ENCODE peak calls at places on chromosomes 4 and X, in nine cellular contexts. S is H9, P is body of pancreas, E is thoracic aorta, L is Peyer's patch, I is ovary, X is right atrium auricular region, O is stomach, B is fibroblast of lung. Z is an unnamed sample. For H3K4me1, the result is how much of the 10 kb centered on the place peaks cover.

GRCh38 chrX:46978341-46979291 is 66.4 kb downstream of the JADE3 start:
- DNase-seq in I (peak), B (peak), O (peak), P (peak), E (peak), L (peak), S (peak), X (peak), Z (peak)

GRCh38 chr4:2702361-2702760 is 53.8 kb downstream of the TNIP2 start:
- DNase-seq in L (no peak), O (no peak), X (no peak), P (no peak), S (no peak), E (no peak), I (no peak), B (no peak), Z (no peak)

GRCh38 chrX:44946771-44947170 is 73.8 kb downstream of the KDM6A start:
- DNase-seq in I (no peak), E (no peak), L (no peak), O (no peak), S (no peak), X (no peak), P (no peak), B (peak), Z (no peak)

GRCh38 chr4:95510145-95510544 is 38.6 kb downstream of the UNC5C start:
- DNase-seq in S (no peak), L (no peak), B (peak), X (no peak), E (no peak), P (peak), O (no peak), I (no peak), Z (no peak)

GRCh38 chr4:102430511-102430910 is 70.6 kb upstream of the NFKB1 start:
- DNase-seq in I (no peak), O (no peak), P (no peak), S (no peak), L (no peak), B (peak), E (no peak), X (no peak), Z (no peak)

GRCh38 chr4:89469930-89470375 is 162.4 kb upstream of the GPRIN3 start:
- DNase-seq in E (no peak), X (no peak), S (no peak), L (no peak), O (no peak), I (no peak), B (peak), P (peak), Z (no peak)

GRCh38 chr4:2934077-2934812 is 29.0 kb downstream of the NOP14 start:
- DNase-seq in X (peak), P (peak), E (peak), O (peak), I (peak), B (peak), L (peak), S (no peak), Z (no peak)

GRCh38 chr4:123672987-123673386 is 276.4 kb downstream of the SPRY1 start:
- DNase-seq in S (no peak), L (no peak), P (no peak), O (no peak), X (no peak), E (no peak), I (no peak), B (peak), Z (no peak)

GRCh38 chrX:43349363-43349762 is 306.7 kb upstream of the MAOA start:
- DNase-seq in X (no peak), B (no peak), I (no peak), O (peak), E (no peak), L (no peak), S (peak), P (peak), Z (peak)

GRCh38 chr4:83889802-83890201 is 353.9 kb downstream of the GPAT3 start:
- DNase-seq in L (no peak), P (no peak), O (no peak), E (no peak), S (no peak), B (peak), X (no peak), I (no peak), Z (no peak)

GRCh38 chr4:183563874-183564273 is 59.0 kb downstream of the ING2 start:
- DNase-seq in O (no peak), X (no peak), E (no peak), I (peak), B (peak), P (no peak), S (no peak), L (no peak), Z (no peak)

GRCh38 chrX:50067435-50068292 is 133.1 kb downstream of the AKAP4 start:
- DNase-seq in I (peak), L (no peak), O (no peak), B (peak), S (peak), X (no peak), P (peak), E (peak), Z (no peak)

DNA sequence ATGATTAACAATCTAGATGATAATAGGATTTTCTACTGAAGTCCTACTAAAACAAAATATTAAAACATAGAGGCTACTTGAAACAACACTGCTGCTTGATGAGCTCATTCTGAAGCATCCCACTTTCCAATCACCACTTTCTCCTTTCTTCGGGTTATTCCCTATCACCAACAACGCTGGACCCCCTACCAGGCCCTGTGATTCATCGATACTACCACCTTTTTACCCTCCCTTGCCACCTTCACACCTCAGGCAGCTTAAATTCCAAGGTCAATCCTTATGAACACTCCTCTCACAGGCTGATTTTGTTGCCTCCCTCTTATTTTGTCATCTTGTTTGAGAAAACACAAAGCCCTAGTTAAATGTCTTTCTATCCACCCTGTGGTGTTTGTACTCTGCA is 102.6 kb downstream of the IQCM start:
- DNase-seq in O (no peak), B (no peak), X (no peak), E (no peak), L (no peak), I (no peak), S (no peak), P (no peak), Z (no peak)
- TF ChIP-seq CTCF in O (no peak), B (no peak), X (no peak), E (no peak), L (no peak), I (no peak), S (no peak), P (no peak), Z (no peak)

GRCh38 chrX:74291964-74292891 is 11.8 kb upstream of the ZCCHC13 start:
- DNase-seq in E (peak), O (peak), X (peak), S (peak), I (peak), B (peak), L (peak), P (peak), Z (peak)
- H3K4me1 ChIP-seq in E (under half), O (under half), X (under half), S (under half), I (under half), B (under half), L (under half), P (under half), Z (under half)

GRCh38 chrX:41655101-41655500 is 33.7 kb upstream of the GPR34 start:
- DNase-seq in B (no peak), S (no peak), X (no peak), E (no peak), I (no peak), P (no peak), O (no peak), L (no peak), Z (no peak)

GRCh38 chrX:41655631-41656030 is 33.1 kb upstream of the GPR34 start:
- DNase-seq in L (no peak), O (no peak), I (no peak), E (no peak), S (no peak), B (peak), X (no peak), P (no peak), Z (no peak)

DNA sequence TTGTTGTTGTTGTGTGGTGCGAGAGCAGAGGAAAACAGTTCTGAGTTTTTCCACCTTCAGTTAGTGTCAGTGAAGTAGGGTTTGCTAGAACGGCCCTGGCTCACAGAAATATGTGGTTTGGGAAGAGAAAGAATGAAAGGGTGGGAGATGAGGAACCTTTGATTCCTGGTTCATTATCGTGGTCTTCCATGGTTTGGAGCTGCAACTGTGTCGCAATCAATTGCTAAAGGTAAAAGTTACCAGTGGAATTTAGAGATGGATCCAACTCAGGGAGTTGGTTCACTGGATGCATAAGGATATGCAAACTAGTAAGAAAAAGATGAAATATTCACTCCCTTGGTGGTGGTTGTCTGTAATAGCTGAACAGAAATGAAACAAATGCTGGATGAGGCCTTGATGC is 35.6 kb upstream of the GPR34 start:
- DNase-seq in O (no peak), E (no peak), S (no peak), X (no peak), P (no peak), B (no peak), I (no peak), L (no peak), Z (no peak)
- H3K27ac ChIP-seq in O (no peak), E (no peak), S (no peak), X (no peak), P (no peak), B (no peak), I (no peak), L (no peak), Z (no peak)

GRCh38 chrX:66028936-66029335 is 10.9 kb downstream of the VSIG4 start:
- DNase-seq in E (no peak), B (no peak), L (no peak), I (no peak), O (no peak), S (no peak), P (no peak), X (no peak), Z (no peak)

GRCh38 chrX:66035667-66036066 is 4.2 kb downstream of the VSIG4 start:
- DNase-seq in B (no peak), X (no peak), P (no peak), L (no peak), S (no peak), E (no peak), I (no peak), O (no peak), Z (no peak)

DNA sequence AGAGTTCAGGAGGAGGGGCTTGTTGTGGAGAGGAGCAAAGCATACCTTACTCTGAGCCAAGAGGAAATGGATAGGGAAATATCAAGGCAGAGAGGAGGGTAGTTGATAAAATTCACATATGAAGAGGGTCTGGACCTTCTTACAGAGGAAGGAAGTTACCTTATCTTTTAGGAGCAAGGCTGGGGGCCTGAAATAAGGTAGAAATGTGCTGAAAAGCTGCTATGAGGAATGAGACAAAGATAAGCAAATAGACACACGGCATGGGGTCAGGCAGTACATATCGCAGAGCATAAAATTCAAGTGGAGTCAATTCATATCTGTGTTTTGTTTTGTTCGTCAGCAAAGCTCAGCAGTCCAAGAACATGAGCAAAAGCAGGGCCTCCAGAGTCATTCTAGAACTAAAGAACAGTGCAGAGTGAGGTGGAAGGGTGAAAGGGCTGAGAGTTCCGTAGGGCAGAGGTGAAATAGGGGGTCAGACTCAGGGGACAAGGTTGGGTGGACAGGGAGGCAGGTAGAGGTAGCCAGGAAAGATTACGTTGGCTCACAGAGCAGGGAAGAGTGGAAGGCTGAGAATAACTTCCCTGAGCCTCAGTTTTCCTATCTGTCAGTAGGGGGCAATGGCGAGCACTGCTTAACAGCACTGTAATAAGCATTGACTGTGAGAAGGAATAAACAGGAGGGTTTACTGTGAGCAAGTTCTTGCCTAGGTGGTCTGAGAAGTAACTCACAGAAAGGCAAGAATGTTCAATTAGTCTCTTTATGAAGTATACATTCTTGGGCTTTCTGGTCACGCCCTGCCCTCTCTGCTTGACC is 9.2 kb downstream of the VSIG4 start:
- DNase-seq in I (no peak), P (no peak), L (no peak), X (no peak), E (no peak), O (no peak), B (no peak), S (peak), Z (no peak)
- TF ChIP-seq CTCF in I (no peak), P (peak), L (peak), X (peak), E (peak), O (no peak), B (peak), S (peak), Z (peak)

GRCh38 chrX:13932416-13932815 is 97.3 kb downstream of the GEMIN8 start:
- DNase-seq in O (no peak), E (no peak), I (no peak), B (no peak), P (no peak), L (no peak), X (no peak), S (no peak), Z (no peak)

GRCh38 chrX:13936804-13937203 is 92.9 kb downstream of the GEMIN8 start:
- DNase-seq in X (no peak), P (no peak), B (no peak), L (no peak), O (no peak), S (no peak), E (no peak), I (no peak), Z (no peak)

GRCh38 chrX:13934731-13935130 is 95.0 kb downstream of the GEMIN8 start:
- DNase-seq in O (no peak), S (no peak), B (no peak), L (no peak), I (no peak), X (no peak), P (no peak), E (no peak), Z (no peak)

GRCh38 chrX:13933352-13933751 is 96.3 kb downstream of the GEMIN8 start:
- DNase-seq in I (no peak), P (no peak), E (no peak), S (no peak), X (no peak), O (no peak), L (no peak), B (no peak), Z (no peak)

DNA sequence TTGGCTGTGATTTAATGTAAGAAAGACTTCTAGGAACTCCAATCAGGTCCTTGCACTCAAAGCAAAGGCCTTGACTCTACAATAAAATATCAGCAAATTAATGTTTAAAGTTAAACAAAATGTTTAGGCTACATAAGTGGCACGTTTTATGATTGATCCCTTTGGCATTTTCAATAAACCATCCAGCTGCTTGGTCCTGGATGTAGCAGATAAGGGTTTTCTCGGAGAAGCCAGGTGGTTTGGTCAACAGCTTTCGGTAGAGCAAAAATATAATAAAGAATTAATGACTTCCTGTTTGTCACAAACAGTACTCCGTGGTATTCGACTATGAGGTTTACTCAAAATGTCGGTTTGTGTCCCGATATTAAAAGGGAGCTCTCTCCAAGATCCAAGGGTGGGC is 95.8 kb downstream of the GEMIN8 start:
- DNase-seq in E (no peak), P (no peak), S (no peak), L (no peak), I (no peak), B (peak), O (no peak), X (no peak), Z (no peak)
- H3K4me1 ChIP-seq in E (under half), P (under half), S (under half), L (under half), I (under half), B (under half), O (under half), X (under half), Z (under half)

DNA sequence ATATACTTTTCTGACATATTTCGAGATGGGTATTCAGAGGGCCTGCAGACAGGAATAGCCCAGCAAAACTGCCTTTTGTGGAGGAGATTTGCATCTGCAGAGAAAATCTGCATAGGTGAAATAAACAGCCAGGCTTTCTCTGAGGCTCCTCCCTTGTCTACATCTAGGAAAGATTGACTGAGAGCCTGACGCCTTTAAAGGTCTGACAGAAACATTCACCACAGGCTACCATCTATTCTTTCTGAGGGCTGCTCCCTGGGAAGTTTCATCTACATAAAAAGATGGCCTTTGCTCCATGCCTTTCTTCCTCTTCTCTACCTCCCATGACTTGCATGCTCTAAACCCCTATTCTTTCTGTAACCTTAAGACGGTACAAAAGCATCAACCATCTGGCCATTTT is 55.0 kb upstream of the AP1S2 start:
- DNase-seq in L (no peak), B (no peak), O (no peak), E (no peak), X (no peak), P (no peak), S (peak), I (no peak), Z (no peak)
- H3K27ac ChIP-seq in L (no peak), B (no peak), O (no peak), E (no peak), X (no peak), P (no peak), S (peak), I (no peak), Z (no peak)

DNA sequence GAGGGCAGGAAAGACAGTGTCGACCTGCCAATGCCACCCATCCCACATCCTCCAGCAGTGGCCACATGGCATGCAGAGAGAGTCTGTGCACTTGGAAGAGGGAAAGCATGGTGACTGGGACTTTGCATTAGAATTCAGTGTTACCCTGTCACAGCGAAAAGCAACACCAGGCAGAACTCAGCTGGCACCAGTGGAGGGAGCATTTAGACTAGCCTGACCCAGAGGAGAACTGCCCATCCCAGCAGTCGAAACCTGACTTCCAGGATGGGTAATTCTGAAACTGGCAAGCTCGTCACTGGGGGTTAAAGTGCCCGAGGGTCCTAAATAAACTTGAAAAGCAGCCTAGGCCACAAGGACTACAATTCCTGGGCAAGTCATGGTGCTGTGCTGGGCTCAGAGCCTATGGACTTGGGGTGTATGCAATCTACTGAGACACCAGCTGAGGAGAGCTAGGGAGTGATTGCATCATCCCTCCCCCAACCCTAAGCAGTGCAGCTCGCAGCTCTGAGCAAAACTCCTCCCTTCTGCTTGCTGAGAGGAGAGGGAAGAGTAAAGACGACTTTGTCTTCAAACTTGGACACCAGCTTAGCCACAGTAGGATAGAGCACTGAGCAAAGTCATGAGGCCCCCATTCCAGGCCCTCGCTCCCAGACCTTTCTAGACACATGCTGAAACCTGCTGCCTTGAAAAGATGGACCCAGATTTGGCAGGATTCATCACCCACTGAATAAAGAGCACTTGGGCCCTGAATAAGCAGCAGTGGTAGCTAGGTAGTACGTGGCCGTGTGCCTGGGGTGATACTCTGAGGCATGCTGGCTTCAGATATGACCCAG is 68.8 kb downstream of the DDX60L start:
- DNase-seq in P (no peak), L (no peak), B (no peak), O (no peak), E (no peak), S (no peak), I (no peak), X (no peak), Z (no peak)
- TF ChIP-seq CTCF in P (no peak), L (no peak), B (no peak), O (no peak), E (no peak), S (no peak), I (no peak), X (no peak), Z (no peak)

GRCh38 chr4:156956359-156956758 is 15.2 kb downstream of the PDGFC start:
- DNase-seq in S (no peak), O (no peak), E (no peak), B (no peak), X (no peak), P (no peak), I (no peak), L (no peak), Z (no peak)
- H3K4me1 ChIP-seq in S (under half), O (half or more), E (half or more), B (under half), X (under half), P (half or more), I (under half), L (under half), Z (under half)